ENCODE peak calls at places on chromosomes 6 and 20, in nine cellular contexts. Y is Caco-2, W is IMR-90, U is LNCaP clone FGC, G is AG09309, H is sigmoid colon, S is fibroblast of lung, Z is lower lobe of right lung, O is BJ. J is an unnamed sample.

GRCh38 chr6:9204171-9204570 is 768.8 kb upstream of the SLC35B3 start:
- DNase-seq in W (peak; percentile 64), O (peak; percentile 39), U (peak; percentile 17), S (peak; percentile 81), Z (no peak), H (no peak), Y (no peak), G (peak; percentile 17), J (peak; percentile 80)

GRCh38 chr6:44664716-44665115 is 277.2 kb downstream of the CDC5L start:
- DNase-seq in U (no peak), S (peak; percentile 82), W (peak; percentile 9), H (no peak), O (no peak), G (no peak), Z (no peak), Y (no peak), J (no peak)

GRCh38 chr6:137095651-137096238 is 51.0 kb upstream of the IL20RA start:
- DNase-seq in S (no peak), W (no peak), H (no peak), Y (no peak), Z (no peak), G (no peak), U (no peak), O (no peak), J (no peak)

GRCh38 chr20:61661583-61661982 is 404.1 kb downstream of the TAF4 start:
- DNase-seq in U (no peak), W (no peak), Y (no peak), H (no peak), S (no peak), Z (no peak), G (no peak), O (no peak), J (no peak)

GRCh38 chr6:155591741-155592140 is 136.1 kb upstream of the NOX3 start:
- DNase-seq in U (no peak), Z (no peak), O (no peak), W (no peak), G (no peak), H (no peak), Y (no peak), S (no peak), J (no peak)

GRCh38 chr20:50333131-50333530 is 142.5 kb downstream of the CEBPB start:
- DNase-seq in S (no peak), Z (no peak), G (no peak), O (no peak), W (no peak), U (no peak), H (peak; percentile 33), Y (no peak), J (no peak)

GRCh38 chr6:108597601-108598315 is 37.0 kb downstream of the FOXO3 start:
- DNase-seq in W (peak; percentile 38), S (no peak), G (no peak), Y (no peak), U (no peak), H (peak; percentile 69), O (no peak), Z (no peak), J (no peak)

GRCh38 chr6:37867756-37868446 is 48.4 kb downstream of the ZFAND3 start:
- DNase-seq in W (no peak), O (no peak), Y (no peak), Z (no peak), G (no peak), H (no peak), U (no peak), S (no peak), J (no peak)

GRCh38 chr20:52569201-52569600 is 377.6 kb upstream of the ZFP64 start:
- DNase-seq in O (no peak), Z (no peak), W (no peak), S (peak; percentile 39), G (no peak), H (no peak), Y (no peak), U (no peak), J (no peak)

GRCh38 chr6:131225127-131225526 is 89.9 kb downstream of the AKAP7 start:
- DNase-seq in G (no peak), S (no peak), Y (no peak), H (no peak), Z (no peak), W (no peak), U (no peak), O (no peak), J (no peak)

GRCh38 chr6:165098165-165098564 is 211.2 kb downstream of the C6orf118 start:
- DNase-seq in W (no peak), O (no peak), Z (no peak), Y (no peak), U (no peak), H (no peak), G (no peak), S (no peak), J (no peak)

GRCh38 chr20:59143326-59143725 is 20.3 kb upstream of the ZNF831 start:
- DNase-seq in Z (no peak), W (no peak), O (no peak), G (no peak), S (no peak), H (no peak), U (no peak), Y (no peak), J (no peak)

GRCh38 chr6:87482382-87482781 is 9.6 kb downstream of the SLC35A1 start:
- DNase-seq in U (no peak), O (no peak), S (no peak), Y (no peak), G (no peak), Z (no peak), W (no peak), H (no peak), J (no peak)

GRCh38 chr6:149474108-149474935 is 10.5 kb downstream of the ZC3H12D start:
- DNase-seq in U (no peak), Y (no peak), O (no peak), S (no peak), H (no peak), Z (no peak), W (no peak), G (no peak), J (no peak)

GRCh38 chr6:128171182-128171581 is 270.3 kb upstream of the THEMIS start:
- DNase-seq in U (no peak), Y (no peak), W (no peak), S (no peak), Z (no peak), H (no peak), G (no peak), O (no peak), J (no peak)

GRCh38 chr6:89928604-89929003 is 34.3 kb downstream of the GJA10 start:
- DNase-seq in H (no peak), S (peak; percentile 85), Y (no peak), Z (no peak), W (peak; percentile 63), O (no peak), U (no peak), G (no peak), J (no peak)
- TF ChIP-seq CTCF in H (no peak), S (no peak), Y (no peak), Z (no peak), W (no peak), O (no peak), U (no peak), G (no peak), J (no peak)

GRCh38 chr20:5844063-5844681 is 94.0 kb downstream of the SHLD1 start:
- DNase-seq in Z (no peak), W (peak; percentile 28), S (peak; percentile 51), O (no peak), G (no peak), U (no peak), Y (no peak), H (no peak), J (no peak)

GRCh38 chr20:5848711-5849505 is 98.7 kb downstream of the SHLD1 start:
- DNase-seq in G (no peak), O (no peak), W (peak; percentile 75), H (no peak), Y (no peak), U (peak; percentile 62), Z (no peak), S (peak; percentile 61), J (peak; percentile 65)

GRCh38 chr20:5842465-5842864 is 92.3 kb downstream of the SHLD1 start:
- DNase-seq in U (no peak), S (no peak), Y (no peak), Z (no peak), W (no peak), H (no peak), O (no peak), G (no peak), J (no peak)

GRCh38 chr20:5843054-5843731 is 93.0 kb downstream of the SHLD1 start:
- DNase-seq in H (no peak), G (no peak), Y (no peak), Z (no peak), U (peak; percentile 31), S (peak; percentile 42), W (no peak), O (no peak), J (no peak)

DNA sequence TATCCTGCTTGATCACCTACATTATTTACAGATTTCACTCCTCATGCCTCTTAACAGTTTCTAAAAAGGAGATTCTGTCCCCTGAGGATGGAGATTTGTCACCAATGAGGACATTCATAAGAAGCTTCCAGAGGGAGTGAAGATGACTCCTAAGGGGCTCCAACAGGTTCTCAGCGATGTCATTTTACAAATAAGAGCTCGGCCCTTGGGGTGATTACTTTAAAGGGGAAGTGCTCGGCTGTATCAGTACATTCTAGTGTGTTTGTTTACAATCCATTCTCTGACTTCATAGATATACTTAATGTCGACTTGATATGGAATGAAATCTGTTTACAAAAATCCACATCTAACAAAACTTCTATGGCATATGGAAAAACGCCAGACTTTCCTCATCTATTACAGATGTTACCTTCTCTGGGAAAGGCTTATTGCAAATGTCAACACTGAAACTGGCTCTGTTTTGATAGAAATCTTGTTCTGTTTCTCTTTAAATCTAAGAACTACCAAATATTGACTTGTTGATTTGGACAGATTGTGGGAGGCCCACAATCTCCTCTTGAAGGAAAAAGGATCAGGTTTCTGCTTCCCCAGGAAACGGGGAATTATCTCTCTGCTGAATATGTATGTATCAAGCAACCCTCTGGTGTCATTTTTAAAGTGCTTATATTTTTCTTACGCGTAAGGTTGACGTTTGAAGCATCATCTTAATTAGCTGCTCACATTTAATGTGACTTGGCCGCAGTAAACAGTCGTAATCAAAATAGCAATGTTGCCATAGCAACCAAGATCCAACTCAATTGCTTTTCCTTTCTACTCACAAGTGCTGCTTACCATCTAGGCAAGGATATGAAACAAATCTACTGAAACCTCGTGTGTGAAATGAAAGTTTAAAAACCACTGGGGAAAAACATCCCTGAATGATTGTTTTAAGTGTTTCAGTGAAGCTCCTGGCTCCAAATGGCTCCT is 95.8 kb downstream of the SHLD1 start:
- DNase-seq in O (no peak), Z (no peak), S (peak; percentile 34), H (no peak), W (peak; percentile 45), U (peak; percentile 69), Y (no peak), G (peak; percentile 20), J (no peak)
- H3K4me3 ChIP-seq in O (no peak overlapping the region), Z (no peak overlapping the region), S (no peak overlapping the region), H (no peak overlapping the region), W (no peak overlapping the region), U (peak overlapping the region; percentile 25), Y (no peak overlapping the region), G (no peak overlapping the region), J (no peak overlapping the region)

GRCh38 chr20:40471261-40471629 is 217.8 kb downstream of the MAFB start:
- DNase-seq in Y (peak; percentile 64), U (peak; percentile 77), W (no peak), Z (no peak), S (no peak), H (no peak), O (no peak), G (no peak), J (no peak)
- TF ChIP-seq CTCF in Y (peak; percentile 19), U (peak; percentile 60), W (no peak), Z (no peak), S (no peak), H (no peak), O (no peak), G (no peak), J (no peak)

GRCh38 chr6:32583527-32583898 is 6.1 kb downstream of the HLA-DRB1 start:
- DNase-seq in U (no peak), O (no peak), W (no peak), Y (no peak), H (no peak), S (no peak), G (no peak), Z (no peak), J (no peak)
- H3K4me3 ChIP-seq in U (no peak overlapping the region), O (no peak overlapping the region), W (no peak overlapping the region), Y (no peak overlapping the region), H (no peak overlapping the region), S (no peak overlapping the region), G (no peak overlapping the region), Z (no peak overlapping the region), J (no peak overlapping the region)